ENCODE peak calls at places on chromosomes 16 and 17, in nine cellular contexts. One of them, this sample, is unnamed.
A peak's percentile ranks its signal among the peaks of the same experiment; 100 is the strongest.

GRCh38 chr17:36629252-36629847 is 28.0 kb downstream of the MRM1 start:
- DNase-seq in tibial artery: peak; percentile 63
- DNase-seq in gastrocnemius medialis: peak; percentile 41
- DNase-seq in breast epithelium: peak; percentile 79
- DNase-seq in OCI-LY7: peak; percentile 73
- DNase-seq in keratinocyte: peak; percentile 33
- DNase-seq in mucosa of descending colon: peak; percentile 89
- DNase-seq in A549: peak; percentile 81
- DNase-seq in fibroblast of lung: peak; percentile 41
- DNase-seq in this sample: peak; percentile 84

GRCh38 chr17:77465358-77466041 is 324.7 kb downstream of the SEC14L1 start:
- DNase-seq in tibial artery: peak; percentile 72
- DNase-seq in fibroblast of lung: peak; percentile 80
- DNase-seq in breast epithelium: no peak
- DNase-seq in gastrocnemius medialis: peak; percentile 54
- DNase-seq in A549: no peak
- DNase-seq in OCI-LY7: peak; percentile 96
- DNase-seq in keratinocyte: no peak
- DNase-seq in mucosa of descending colon: peak; percentile 67
- DNase-seq in this sample: peak; percentile 49

GRCh38 chr17:73705594-73705993 is 61.3 kb upstream of the SDK2 start:
- DNase-seq in tibial artery: no peak
- DNase-seq in OCI-LY7: no peak
- DNase-seq in fibroblast of lung: peak; percentile 50
- DNase-seq in mucosa of descending colon: peak; percentile 29
- DNase-seq in gastrocnemius medialis: no peak
- DNase-seq in A549: peak; percentile 76
- DNase-seq in keratinocyte: no peak
- DNase-seq in breast epithelium: no peak
- DNase-seq in this sample: no peak

GRCh38 chr17:49213399-49213798 is 2.9 kb downstream of the ABI3 start:
- DNase-seq in keratinocyte: no peak
- DNase-seq in OCI-LY7: peak; percentile 83
- DNase-seq in gastrocnemius medialis: no peak
- DNase-seq in fibroblast of lung: no peak
- DNase-seq in breast epithelium: no peak
- DNase-seq in A549: no peak
- DNase-seq in mucosa of descending colon: no peak
- DNase-seq in tibial artery: no peak
- DNase-seq in this sample: no peak

GRCh38 chr16:11201498-11202259 is 54.3 kb downstream of the SOCS1 start:
- DNase-seq in mucosa of descending colon: no peak
- DNase-seq in keratinocyte: peak; percentile 93
- DNase-seq in OCI-LY7: no peak
- DNase-seq in tibial artery: no peak
- DNase-seq in gastrocnemius medialis: no peak
- DNase-seq in breast epithelium: no peak
- DNase-seq in A549: no peak
- DNase-seq in fibroblast of lung: peak; percentile 92
- DNase-seq in this sample: peak; percentile 63

GRCh38 chr17:74757502-74757901 is 9.1 kb downstream of the NHERF1 start:
- DNase-seq in tibial artery: peak; percentile 46
- DNase-seq in gastrocnemius medialis: no peak
- DNase-seq in A549: no peak
- DNase-seq in breast epithelium: no peak
- DNase-seq in fibroblast of lung: no peak
- DNase-seq in OCI-LY7: no peak
- DNase-seq in keratinocyte: no peak
- DNase-seq in mucosa of descending colon: no peak
- DNase-seq in this sample: no peak

GRCh38 chr17:36768355-36768754 is 167.0 kb downstream of the MRM1 start:
- DNase-seq in mucosa of descending colon: no peak
- DNase-seq in fibroblast of lung: no peak
- DNase-seq in gastrocnemius medialis: no peak
- DNase-seq in tibial artery: no peak
- DNase-seq in OCI-LY7: no peak
- DNase-seq in A549: no peak
- DNase-seq in breast epithelium: no peak
- DNase-seq in keratinocyte: no peak
- DNase-seq in this sample: no peak

GRCh38 chr16:68644715-68645493 is at the start of gene CDH3:
- DNase-seq in gastrocnemius medialis: no peak
- DNase-seq in OCI-LY7: no peak
- DNase-seq in keratinocyte: peak; percentile 80
- DNase-seq in tibial artery: no peak
- DNase-seq in breast epithelium: peak; percentile 61
- DNase-seq in mucosa of descending colon: peak; percentile 61
- DNase-seq in A549: no peak
- DNase-seq in fibroblast of lung: peak; percentile 48
- DNase-seq in this sample: peak; percentile 27

GRCh38 chr16:52584354-52584840 is 37.5 kb upstream of the TOX3 start:
- DNase-seq in gastrocnemius medialis: no peak
- DNase-seq in A549: no peak
- DNase-seq in fibroblast of lung: no peak
- DNase-seq in OCI-LY7: no peak
- DNase-seq in breast epithelium: no peak
- DNase-seq in keratinocyte: no peak
- DNase-seq in tibial artery: no peak
- DNase-seq in mucosa of descending colon: no peak
- DNase-seq in this sample: no peak

GRCh38 chr17:61157246-61157887 is 242.3 kb upstream of the TBX2 start:
- DNase-seq in keratinocyte: no peak
- DNase-seq in A549: peak; percentile 67
- DNase-seq in OCI-LY7: no peak
- DNase-seq in breast epithelium: no peak
- DNase-seq in fibroblast of lung: peak; percentile 71
- DNase-seq in gastrocnemius medialis: no peak
- DNase-seq in mucosa of descending colon: peak; percentile 19
- DNase-seq in tibial artery: no peak
- DNase-seq in this sample: peak; percentile 81

GRCh38 chr16:57720142-57720575 is 15.4 kb upstream of the KATNB1 start:
- DNase-seq in tibial artery: no peak
- DNase-seq in gastrocnemius medialis: no peak
- DNase-seq in OCI-LY7: peak; percentile 18
- DNase-seq in keratinocyte: no peak
- DNase-seq in breast epithelium: no peak
- DNase-seq in fibroblast of lung: peak; percentile 36
- DNase-seq in mucosa of descending colon: peak; percentile 79
- DNase-seq in A549: peak; percentile 75
- DNase-seq in this sample: peak; percentile 42

GRCh38 chr17:1639549-1639948 is 6.0 kb downstream of the SCARF1 start:
- DNase-seq in gastrocnemius medialis: no peak
- DNase-seq in OCI-LY7: no peak
- DNase-seq in mucosa of descending colon: no peak
- DNase-seq in A549: peak; percentile 60
- DNase-seq in keratinocyte: no peak
- DNase-seq in tibial artery: no peak
- DNase-seq in fibroblast of lung: no peak
- DNase-seq in breast epithelium: no peak
- DNase-seq in this sample: no peak

GRCh38 chr17:77145635-77146632 is 5.2 kb downstream of the SEC14L1 start:
- DNase-seq in keratinocyte: no peak
- DNase-seq in gastrocnemius medialis: peak; percentile 45
- DNase-seq in tibial artery: peak; percentile 76
- DNase-seq in fibroblast of lung: peak; percentile 86
- DNase-seq in breast epithelium: no peak
- DNase-seq in mucosa of descending colon: peak; percentile 68
- DNase-seq in OCI-LY7: peak; percentile 46
- DNase-seq in A549: no peak
- DNase-seq in this sample: peak; percentile 91

GRCh38 chr17:81958633-81959342 is 2.2 kb downstream of the NOTUM start:
- DNase-seq in fibroblast of lung: no peak
- DNase-seq in gastrocnemius medialis: no peak
- DNase-seq in breast epithelium: no peak
- DNase-seq in keratinocyte: no peak
- DNase-seq in OCI-LY7: no peak
- DNase-seq in A549: no peak
- DNase-seq in tibial artery: no peak
- DNase-seq in mucosa of descending colon: no peak
- DNase-seq in this sample: no peak
- H3K4me3 ChIP-seq in fibroblast of lung: no peak overlapping the region
- H3K4me3 ChIP-seq in gastrocnemius medialis: peak overlapping the region; percentile 46
- H3K4me3 ChIP-seq in breast epithelium: peak overlapping the region; percentile 68
- H3K4me3 ChIP-seq in keratinocyte: no peak overlapping the region
- H3K4me3 ChIP-seq in OCI-LY7: peak overlapping the region; percentile 58
- H3K4me3 ChIP-seq in A549: peak overlapping the region; percentile 52
- H3K4me3 ChIP-seq in tibial artery: no peak overlapping the region
- H3K4me3 ChIP-seq in mucosa of descending colon: no peak overlapping the region
- H3K4me3 ChIP-seq in this sample: no peak overlapping the region

DNA sequence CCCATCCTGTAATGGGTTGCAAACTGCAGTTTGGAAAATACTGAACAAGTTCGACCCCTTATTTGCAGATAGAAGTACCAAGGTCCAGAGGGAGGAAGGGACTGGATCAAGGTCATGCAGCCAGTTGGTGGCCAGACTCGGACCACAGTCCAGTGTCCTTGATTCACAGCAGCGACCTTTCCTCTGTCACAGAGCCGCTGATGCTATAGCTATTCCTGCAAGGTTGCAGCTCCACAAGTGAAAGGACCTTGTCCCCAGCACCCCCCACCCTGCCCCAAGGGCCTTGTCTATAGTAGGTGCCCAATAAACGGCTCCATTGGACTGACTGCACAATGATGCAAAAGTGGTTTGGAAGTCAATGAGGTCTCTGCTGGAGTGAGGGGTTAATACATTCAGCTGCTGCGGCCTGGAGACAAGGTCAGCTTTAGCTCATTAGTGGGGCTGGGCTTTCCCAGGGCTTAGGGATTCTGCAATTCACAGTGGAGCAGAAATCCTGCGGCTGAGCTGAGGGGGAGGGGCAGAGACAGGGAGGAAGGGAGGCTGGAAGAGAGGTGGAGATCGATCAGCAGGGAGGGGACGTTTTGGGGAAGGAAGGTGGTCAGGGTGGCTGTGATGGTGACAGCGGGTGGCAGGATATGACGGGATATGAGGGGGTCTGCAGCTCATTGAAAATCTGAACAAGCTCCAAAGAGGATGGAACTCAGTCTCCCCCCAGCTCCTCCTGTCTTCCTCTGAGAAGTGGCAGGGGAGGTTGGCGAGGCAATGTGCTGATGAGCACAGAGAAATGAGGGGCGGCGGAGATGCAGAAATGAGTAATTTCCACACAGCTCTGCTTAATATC is 13.3 kb upstream of the CRHR1 start:
- DNase-seq in mucosa of descending colon: no peak
- DNase-seq in breast epithelium: no peak
- DNase-seq in OCI-LY7: no peak
- DNase-seq in tibial artery: no peak
- DNase-seq in gastrocnemius medialis: no peak
- DNase-seq in keratinocyte: no peak
- DNase-seq in A549: no peak
- DNase-seq in fibroblast of lung: no peak
- DNase-seq in this sample: no peak
- H3K4me1 ChIP-seq in mucosa of descending colon: no peaks in the 10 kb centered on the region
- H3K4me1 ChIP-seq in breast epithelium: no peaks in the 10 kb centered on the region
- H3K4me1 ChIP-seq in OCI-LY7: no peaks in the 10 kb centered on the region
- H3K4me1 ChIP-seq in tibial artery: peaks cover 8% of the 10 kb centered on the region
- H3K4me1 ChIP-seq in gastrocnemius medialis: peaks cover 3% of the 10 kb centered on the region
- H3K4me1 ChIP-seq in keratinocyte: no peaks in the 10 kb centered on the region
- H3K4me1 ChIP-seq in A549: peaks cover 8% of the 10 kb centered on the region
- H3K4me1 ChIP-seq in fibroblast of lung: no peaks in the 10 kb centered on the region
- H3K4me1 ChIP-seq in this sample: no peaks in the 10 kb centered on the region

GRCh38 chr16:31538199-31538598 is 10.5 kb downstream of the AHSP start:
- DNase-seq in A549: no peak
- DNase-seq in keratinocyte: no peak
- DNase-seq in tibial artery: no peak
- DNase-seq in gastrocnemius medialis: no peak
- DNase-seq in breast epithelium: no peak
- DNase-seq in OCI-LY7: no peak
- DNase-seq in mucosa of descending colon: no peak
- DNase-seq in fibroblast of lung: no peak
- DNase-seq in this sample: no peak

GRCh38 chr16:31542763-31543162 is 15.1 kb downstream of the AHSP start:
- DNase-seq in mucosa of descending colon: no peak
- DNase-seq in A549: no peak
- DNase-seq in keratinocyte: no peak
- DNase-seq in breast epithelium: no peak
- DNase-seq in tibial artery: no peak
- DNase-seq in gastrocnemius medialis: no peak
- DNase-seq in OCI-LY7: no peak
- DNase-seq in fibroblast of lung: no peak
- DNase-seq in this sample: no peak

GRCh38 chr16:31536804-31537361 is 9.2 kb downstream of the AHSP start:
- DNase-seq in fibroblast of lung: no peak
- DNase-seq in breast epithelium: no peak
- DNase-seq in OCI-LY7: no peak
- DNase-seq in tibial artery: no peak
- DNase-seq in gastrocnemius medialis: no peak
- DNase-seq in A549: no peak
- DNase-seq in keratinocyte: no peak
- DNase-seq in mucosa of descending colon: no peak
- DNase-seq in this sample: no peak

GRCh38 chr16:31535737-31536136 is 8.0 kb downstream of the AHSP start:
- DNase-seq in gastrocnemius medialis: no peak
- DNase-seq in breast epithelium: no peak
- DNase-seq in OCI-LY7: no peak
- DNase-seq in fibroblast of lung: no peak
- DNase-seq in mucosa of descending colon: no peak
- DNase-seq in tibial artery: no peak
- DNase-seq in A549: no peak
- DNase-seq in keratinocyte: no peak
- DNase-seq in this sample: no peak

GRCh38 chr16:31537362-31537921 is 9.7 kb downstream of the AHSP start:
- DNase-seq in mucosa of descending colon: no peak
- DNase-seq in breast epithelium: no peak
- DNase-seq in A549: no peak
- DNase-seq in OCI-LY7: no peak
- DNase-seq in tibial artery: no peak
- DNase-seq in gastrocnemius medialis: no peak
- DNase-seq in keratinocyte: no peak
- DNase-seq in fibroblast of lung: no peak
- DNase-seq in this sample: no peak
- H3K4me3 ChIP-seq in mucosa of descending colon: no peak overlapping the region
- H3K4me3 ChIP-seq in breast epithelium: peak overlapping the region; percentile 68
- H3K4me3 ChIP-seq in A549: no peak overlapping the region
- H3K4me3 ChIP-seq in OCI-LY7: no peak overlapping the region
- H3K4me3 ChIP-seq in tibial artery: no peak overlapping the region
- H3K4me3 ChIP-seq in gastrocnemius medialis: peak overlapping the region; percentile 15
- H3K4me3 ChIP-seq in keratinocyte: no peak overlapping the region
- H3K4me3 ChIP-seq in fibroblast of lung: no peak overlapping the region
- H3K4me3 ChIP-seq in this sample: no peak overlapping the region

DNA sequence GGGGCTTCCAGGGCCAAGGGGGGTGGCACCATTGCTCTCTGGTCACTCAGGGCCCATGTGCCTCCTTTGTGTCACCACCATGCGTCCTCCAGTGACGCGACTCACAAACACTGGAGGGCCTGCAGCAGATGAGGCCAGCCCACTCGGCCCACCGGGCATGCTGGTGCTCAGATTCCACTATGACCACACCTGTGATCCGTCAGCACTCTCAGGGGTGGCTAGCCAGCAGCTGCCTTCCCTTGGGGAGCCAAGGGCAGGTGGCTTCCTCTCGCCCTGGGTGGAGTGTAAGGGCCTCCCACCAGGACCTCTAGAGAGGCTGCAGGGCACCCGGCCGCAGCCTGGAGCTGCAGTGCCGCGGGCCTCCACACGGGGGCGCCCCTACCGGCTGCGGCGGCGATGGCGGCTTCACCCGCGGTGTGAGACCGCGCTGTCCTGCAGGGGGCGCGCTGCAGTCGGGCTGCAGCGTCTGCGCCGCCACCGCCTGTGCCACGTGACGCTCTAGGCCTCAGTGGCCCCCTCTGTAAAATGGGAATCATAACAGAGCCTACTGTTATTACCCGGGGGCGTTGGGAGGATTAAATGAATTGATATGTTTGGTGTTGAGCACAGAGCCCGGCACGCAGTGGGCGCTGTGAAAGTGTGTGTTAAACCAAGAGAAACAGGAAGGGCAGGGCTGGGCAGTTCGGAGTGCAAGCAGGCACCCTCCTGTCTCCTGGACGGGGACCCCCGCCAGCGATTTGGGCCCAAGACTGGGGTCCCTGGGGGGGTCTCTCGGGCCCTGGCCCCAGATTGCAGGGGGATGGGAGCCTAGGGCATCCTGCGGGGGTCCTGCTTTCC is 192.4 kb upstream of the GSE1 start:
- DNase-seq in fibroblast of lung: peak; percentile 21
- DNase-seq in OCI-LY7: peak; percentile 77
- DNase-seq in mucosa of descending colon: peak; percentile 80
- DNase-seq in keratinocyte: no peak
- DNase-seq in gastrocnemius medialis: no peak
- DNase-seq in breast epithelium: no peak
- DNase-seq in A549: peak; percentile 78
- DNase-seq in tibial artery: peak; percentile 21
- DNase-seq in this sample: peak; percentile 61
- H3K4me1 ChIP-seq in fibroblast of lung: no peaks in the 10 kb centered on the region
- H3K4me1 ChIP-seq in OCI-LY7: peaks cover 12% of the 10 kb centered on the region
- H3K4me1 ChIP-seq in mucosa of descending colon: peaks cover 19% of the 10 kb centered on the region
- H3K4me1 ChIP-seq in keratinocyte: peaks cover 6% of the 10 kb centered on the region
- H3K4me1 ChIP-seq in gastrocnemius medialis: peaks cover 10% of the 10 kb centered on the region
- H3K4me1 ChIP-seq in breast epithelium: no peaks in the 10 kb centered on the region
- H3K4me1 ChIP-seq in A549: peaks cover 27% of the 10 kb centered on the region
- H3K4me1 ChIP-seq in tibial artery: peaks cover 1% of the 10 kb centered on the region
- H3K4me1 ChIP-seq in this sample: no peaks in the 10 kb centered on the region